ENCODE peak calls at places on chromosomes 3 and 15, in eight cellular contexts. One of them, this sample, is unnamed.

GRCh38 chr15:29102911-29103824 is 166.5 kb downstream of the NSMCE3 start:
- DNase-seq in GM13977: no peak
- DNase-seq in AML-193: no peak
- DNase-seq in Panc1: no peak
- DNase-seq in lower lobe of right lung: peak; percentile 49
- DNase-seq in A673: no peak
- DNase-seq in HCT116: no peak
- DNase-seq in Right ventricle myocardium superior: no peak
- DNase-seq in this sample: peak; percentile 52

GRCh38 chr3:43379343-43379742 is 93.0 kb downstream of the SNRK start:
- DNase-seq in GM13977: no peak
- DNase-seq in AML-193: no peak
- DNase-seq in Panc1: no peak
- DNase-seq in lower lobe of right lung: no peak
- DNase-seq in A673: no peak
- DNase-seq in HCT116: no peak
- DNase-seq in Right ventricle myocardium superior: no peak
- DNase-seq in this sample: no peak

GRCh38 chr3:157029365-157029790 is 130.6 kb downstream of the CCNL1 start:
- DNase-seq in GM13977: no peak
- DNase-seq in AML-193: no peak
- DNase-seq in Panc1: no peak
- DNase-seq in lower lobe of right lung: no peak
- DNase-seq in A673: no peak
- DNase-seq in HCT116: no peak
- DNase-seq in Right ventricle myocardium superior: no peak
- DNase-seq in this sample: no peak

GRCh38 chr15:58957101-58957973 is 23.9 kb upstream of the SLTM start:
- DNase-seq in GM13977: peak; percentile 62
- DNase-seq in AML-193: peak; percentile 68
- DNase-seq in Panc1: peak; percentile 63
- DNase-seq in lower lobe of right lung: no peak
- DNase-seq in A673: peak; percentile 90
- DNase-seq in HCT116: peak; percentile 81
- DNase-seq in Right ventricle myocardium superior: no peak
- DNase-seq in this sample: no peak

GRCh38 chr3:66302288-66302687 is 81.5 kb downstream of the SLC25A26 start:
- DNase-seq in GM13977: no peak
- DNase-seq in AML-193: no peak
- DNase-seq in Panc1: no peak
- DNase-seq in lower lobe of right lung: no peak
- DNase-seq in A673: no peak
- DNase-seq in HCT116: no peak
- DNase-seq in Right ventricle myocardium superior: no peak
- DNase-seq in this sample: no peak

GRCh38 chr3:119044593-119044992 is 9.9 kb upstream of the IGSF11 start:
- DNase-seq in GM13977: no peak
- DNase-seq in AML-193: no peak
- DNase-seq in Panc1: no peak
- DNase-seq in lower lobe of right lung: no peak
- DNase-seq in A673: no peak
- DNase-seq in HCT116: no peak
- DNase-seq in Right ventricle myocardium superior: no peak
- DNase-seq in this sample: no peak

GRCh38 chr3:86867990-86868389 is 123.0 kb downstream of the VGLL3 start:
- DNase-seq in GM13977: no peak
- DNase-seq in AML-193: no peak
- DNase-seq in Panc1: no peak
- DNase-seq in lower lobe of right lung: no peak
- DNase-seq in A673: no peak
- DNase-seq in HCT116: no peak
- DNase-seq in Right ventricle myocardium superior: no peak
- DNase-seq in this sample: no peak

GRCh38 chr3:32794487-32795308 is 23.1 kb upstream of the TRIM71 start:
- DNase-seq in GM13977: no peak
- DNase-seq in AML-193: no peak
- DNase-seq in Panc1: no peak
- DNase-seq in lower lobe of right lung: peak; percentile 66
- DNase-seq in A673: no peak
- DNase-seq in HCT116: no peak
- DNase-seq in Right ventricle myocardium superior: no peak
- DNase-seq in this sample: no peak

GRCh38 chr3:139718415-139718814 is 40.6 kb upstream of the NMNAT3 start:
- DNase-seq in GM13977: no peak
- DNase-seq in AML-193: no peak
- DNase-seq in Panc1: no peak
- DNase-seq in lower lobe of right lung: no peak
- DNase-seq in A673: peak; percentile 61
- DNase-seq in HCT116: peak; percentile 26
- DNase-seq in Right ventricle myocardium superior: peak; percentile 58
- DNase-seq in this sample: peak; percentile 53

GRCh38 chr15:45168286-45168685 is 19.5 kb downstream of the SHF start:
- DNase-seq in GM13977: no peak
- DNase-seq in AML-193: no peak
- DNase-seq in Panc1: no peak
- DNase-seq in lower lobe of right lung: peak; percentile 37
- DNase-seq in A673: no peak
- DNase-seq in HCT116: no peak
- DNase-seq in Right ventricle myocardium superior: no peak
- DNase-seq in this sample: no peak

GRCh38 chr3:30043156-30043555 is 563.2 kb upstream of the TGFBR2 start:
- DNase-seq in GM13977: no peak
- DNase-seq in AML-193: no peak
- DNase-seq in Panc1: no peak
- DNase-seq in lower lobe of right lung: no peak
- DNase-seq in A673: peak; percentile 58
- DNase-seq in HCT116: no peak
- DNase-seq in Right ventricle myocardium superior: no peak
- DNase-seq in this sample: no peak

This sample was measured in psoas muscle.